ENCODE peak calls at places on chromosomes 7 and 10, in six cellular contexts. M is spleen, U is uterus, B is prostate gland, N is transverse colon, O is IMR-90. R is an unnamed sample.
A peak's percentile ranks its signal among the peaks of the same experiment; 100 is the strongest.

GRCh38 chr7:69598081-69598486 is at the start of gene AUTS2:
- DNase-seq in M (peak; percentile 93), U (peak; percentile 92), B (peak; percentile 88), N (peak; percentile 68), O (peak; percentile 43), R (peak; percentile 67)

GRCh38 chr10:5564537-5565204 is 39.9 kb downstream of the CALML3 start:
- DNase-seq in M (peak; percentile 49), U (no peak), B (no peak), N (peak; percentile 6), O (no peak), R (peak; percentile 37)

GRCh38 chr10:123852411-123852951 is 39.1 kb downstream of the CPXM2 start:
- DNase-seq in M (no peak), U (no peak), B (no peak), N (no peak), O (no peak), R (no peak)

GRCh38 chr10:29636178-29636577 is 1.4 kb upstream of the SVIL start:
- DNase-seq in M (no peak), U (no peak), B (no peak), N (no peak), O (peak; percentile 68), R (no peak)

GRCh38 chr10:59222788-59223187 is 46.3 kb downstream of the PHYHIPL start:
- DNase-seq in M (no peak), U (no peak), B (no peak), N (no peak), O (peak; percentile 5), R (no peak)

GRCh38 chr10:28367865-28368541 is 65.1 kb upstream of the MPP7 start:
- DNase-seq in M (peak; percentile 86), U (no peak), B (no peak), N (peak; percentile 31), O (no peak), R (no peak)

GRCh38 chr7:36118344-36118743 is 34.7 kb upstream of the EEPD1 start:
- DNase-seq in M (no peak), U (no peak), B (no peak), N (no peak), O (no peak), R (no peak)

GRCh38 chr7:118472581-118472980 is 248.1 kb downstream of the ANKRD7 start:
- DNase-seq in M (no peak), U (no peak), B (no peak), N (no peak), O (no peak), R (no peak)

GRCh38 chr7:22992874-22993840 is 20.8 kb downstream of the HYCC1 start:
- DNase-seq in M (no peak), U (no peak), B (no peak), N (no peak), O (no peak), R (no peak)

GRCh38 chr7:37193087-37193774 is 255.4 kb downstream of the ELMO1 start:
- DNase-seq in M (no peak), U (no peak), B (no peak), N (no peak), O (no peak), R (no peak)

GRCh38 chr10:94725871-94726270 is 36.6 kb upstream of the CYP2C19 start:
- DNase-seq in M (no peak), U (no peak), B (no peak), N (no peak), O (no peak), R (no peak)

GRCh38 chr7:121873795-121874194 is 834 bp downstream of the PTPRZ1 start:
- DNase-seq in M (no peak), U (no peak), B (no peak), N (no peak), O (no peak), R (no peak)

GRCh38 chr10:490891-491571 is 198.4 kb downstream of the DIP2C start:
- DNase-seq in M (peak; percentile 63), U (peak; percentile 62), B (no peak), N (peak; percentile 28), O (peak; percentile 60), R (no peak)

GRCh38 chr7:25026156-25026555 is 46.2 kb upstream of the OSBPL3 start:
- DNase-seq in M (no peak), U (no peak), B (no peak), N (no peak), O (no peak), R (no peak)

GRCh38 chr7:83852136-83852535 is 203.2 kb upstream of the SEMA3E start:
- DNase-seq in M (no peak), U (no peak), B (no peak), N (no peak), O (no peak), R (no peak)

GRCh38 chr7:132028144-132028920 is 471.9 kb upstream of the PODXL start:
- DNase-seq in M (no peak), U (no peak), B (no peak), N (no peak), O (no peak), R (no peak)

DNA sequence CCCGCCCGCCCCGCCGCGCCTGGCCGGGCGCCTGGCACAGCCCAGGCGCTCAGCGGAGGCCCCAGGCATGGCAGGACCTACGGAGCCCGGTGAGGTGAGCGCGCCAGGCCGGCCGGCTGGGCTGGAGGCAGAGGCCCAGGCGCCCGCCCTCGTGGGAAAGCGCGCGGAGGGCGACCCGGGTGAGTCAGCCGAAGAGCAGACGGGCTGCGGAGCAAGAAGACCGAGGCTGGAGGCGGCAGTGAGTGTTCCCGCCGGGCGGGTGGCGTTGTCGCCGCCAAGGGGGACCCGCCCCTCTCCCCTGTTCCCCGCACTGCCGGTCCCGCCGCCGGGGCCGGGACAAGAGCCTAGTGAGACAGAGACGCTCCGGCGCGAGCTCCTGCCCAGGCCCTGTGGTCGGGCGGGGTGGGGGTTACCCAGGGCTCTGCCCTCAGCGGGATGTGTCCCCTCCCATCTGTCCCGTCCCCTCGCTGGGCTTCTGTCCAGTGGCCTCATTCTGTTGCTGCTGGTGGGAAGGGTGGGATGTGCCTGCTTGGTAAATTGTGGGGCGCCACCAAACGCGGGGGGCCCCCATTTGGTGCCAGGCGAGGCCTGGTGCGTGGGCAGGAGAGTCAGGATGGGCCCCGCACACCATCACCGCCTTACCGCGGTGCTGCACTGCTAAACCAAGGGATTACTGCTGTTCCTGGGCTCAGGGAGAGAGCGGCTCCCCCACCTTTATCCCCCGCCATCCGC is 17.0 kb upstream of the NODAL start:
- DNase-seq in M (peak; percentile 83), U (peak; percentile 78), B (peak; percentile 32), N (peak; percentile 67), O (peak; percentile 73), R (peak; percentile 74)
- TF ChIP-seq POLR2A in M (no peak), U (peak; percentile 36), B (no peak), N (no peak), O (no peak), R (no peak)

GRCh38 chr7:54932818-54933543 is 85.8 kb upstream of the EGFR start:
- DNase-seq in M (peak; percentile 79), U (peak; percentile 61), B (peak; percentile 72), N (peak; percentile 63), O (peak; percentile 66), R (peak; percentile 42)
- H3K4me3 ChIP-seq in M (peak overlapping the region; percentile 23), U (peak overlapping the region; percentile 45), B (peak overlapping the region; percentile 35), N (peak overlapping the region; percentile 46), O (peak overlapping the region; percentile 42), R (peak overlapping the region; percentile 57)

GRCh38 chr7:130899071-130899451 is 165.1 kb upstream of the KLF14 start:
- DNase-seq in M (no peak), U (no peak), B (no peak), N (no peak), O (no peak), R (no peak)
- H3K4me1 ChIP-seq in M (peaks cover 100% of the 10 kb centered on the region), U (peaks cover 11% of the 10 kb centered on the region), B (peaks cover 17% of the 10 kb centered on the region), N (peaks cover 99% of the 10 kb centered on the region), O (peaks cover 60% of the 10 kb centered on the region), R (peaks cover 8% of the 10 kb centered on the region)

GRCh38 chr10:18140957-18141888 is 999 bp downstream of the CACNB2 start:
- DNase-seq in M (no peak), U (peak; percentile 35), B (no peak), N (peak; percentile 23), O (no peak), R (no peak)
- TF ChIP-seq POLR2A in M (no peak), U (no peak), B (no peak), N (no peak), O (no peak), R (no peak)

GRCh38 chr7:100892364-100893317 is 3.0 kb downstream of the ACHE start:
- DNase-seq in M (peak; percentile 80), U (no peak), B (no peak), N (no peak), O (no peak), R (no peak)

GRCh38 chr7:100888988-100889760 is at the start of gene UFSP1:
- DNase-seq in M (no peak), U (no peak), B (no peak), N (no peak), O (no peak), R (no peak)

GRCh38 chr7:100891555-100891954 is 2.0 kb upstream of the UFSP1 start:
- DNase-seq in M (no peak), U (no peak), B (no peak), N (no peak), O (peak; percentile 34), R (no peak)

GRCh38 chr7:100889761-100890639 is 485 bp upstream of the UFSP1 start:
- DNase-seq in M (peak; percentile 99), U (peak; percentile 92), B (peak; percentile 91), N (peak; percentile 95), O (peak; percentile 90), R (peak; percentile 92)

DNA sequence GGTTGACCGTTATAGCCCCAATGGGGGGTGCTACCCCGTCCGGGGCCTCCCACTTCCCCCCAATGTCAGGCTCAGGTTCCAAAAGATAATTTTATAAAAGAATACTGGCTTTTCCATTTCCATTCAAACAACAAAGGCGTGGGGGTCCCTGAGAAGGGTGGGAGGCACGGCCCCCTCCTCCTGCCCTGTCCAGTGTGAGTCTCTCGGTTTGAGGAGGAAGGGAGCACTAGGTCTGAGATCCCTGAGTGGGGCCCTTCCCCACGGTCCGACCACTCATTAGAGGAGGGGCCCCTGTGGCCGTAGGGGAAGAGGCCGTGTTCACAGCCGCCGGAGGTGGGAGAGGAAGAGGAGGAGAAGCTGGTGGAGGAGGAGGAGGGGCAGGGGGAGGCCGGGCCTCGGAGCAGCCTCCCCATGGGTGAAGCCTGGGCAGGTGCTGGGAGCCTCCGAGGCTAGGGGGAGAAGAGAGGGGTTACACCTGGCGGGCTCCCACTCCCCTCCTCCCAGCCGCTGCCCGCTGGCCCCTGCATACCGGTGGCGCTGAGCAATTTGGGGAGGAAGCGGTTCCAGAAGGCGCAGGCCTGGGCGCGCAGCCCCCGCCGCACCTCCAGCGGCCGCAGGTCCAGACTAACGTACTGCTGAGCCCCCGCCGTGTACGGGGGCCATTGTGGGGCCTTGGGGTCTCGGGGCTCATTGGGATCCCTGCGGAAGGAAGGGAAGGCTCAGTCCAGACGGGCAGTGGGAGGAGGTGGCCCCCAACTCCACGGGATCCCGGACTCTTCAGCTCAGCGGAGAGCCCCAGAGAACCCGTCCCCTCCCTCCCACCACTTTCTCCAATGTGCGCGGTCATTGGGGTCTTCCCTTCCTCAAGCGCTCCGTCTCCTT is 1.4 kb upstream of the UFSP1 start:
- DNase-seq in M (peak; percentile 82), U (peak; percentile 39), B (no peak), N (no peak), O (no peak), R (no peak)
- H3K4me3 ChIP-seq in M (peak overlapping the region; percentile 75), U (peak overlapping the region; percentile 76), B (peak overlapping the region; percentile 54), N (peak overlapping the region; percentile 63), O (no peak overlapping the region), R (peak overlapping the region; percentile 89)